ENCODE peak calls at places on chromosomes 13 and 19, in eight cellular contexts. One of them, this sample, is unnamed.

GRCh38 chr13:50291611-50292010 is 276.4 kb downstream of the KCNRG start:
- DNase-seq in stimulated activated CD4-positive, alpha-beta T cell treated with anti-CD3 and anti-CD28 coated beads, TNF-alpha, amount 100 ng/mL, for 4 hours: no peak
- DNase-seq in neural crest cell: no peak
- DNase-seq in amygdala: no peak
- DNase-seq in osteoblast: peak; percentile 6
- DNase-seq in neuronal stem cell: no peak
- DNase-seq in H9: no peak
- DNase-seq in T-helper 2 cell: no peak
- DNase-seq in this sample: no peak

GRCh38 chr19:4257025-4257424 is 10.1 kb downstream of the YJU2 start:
- DNase-seq in stimulated activated CD4-positive, alpha-beta T cell treated with anti-CD3 and anti-CD28 coated beads, TNF-alpha, amount 100 ng/mL, for 4 hours: no peak
- DNase-seq in neural crest cell: no peak
- DNase-seq in amygdala: no peak
- DNase-seq in osteoblast: peak; percentile 67
- DNase-seq in neuronal stem cell: no peak
- DNase-seq in H9: no peak
- DNase-seq in T-helper 2 cell: no peak
- DNase-seq in this sample: no peak

GRCh38 chr13:36339600-36340155 is 6.5 kb downstream of the SPART start:
- DNase-seq in stimulated activated CD4-positive, alpha-beta T cell treated with anti-CD3 and anti-CD28 coated beads, TNF-alpha, amount 100 ng/mL, for 4 hours: no peak
- DNase-seq in neural crest cell: no peak
- DNase-seq in amygdala: no peak
- DNase-seq in osteoblast: no peak
- DNase-seq in neuronal stem cell: no peak
- DNase-seq in H9: no peak
- DNase-seq in T-helper 2 cell: no peak
- DNase-seq in this sample: no peak

GRCh38 chr13:43153436-43154082 is 130.2 kb downstream of the DNAJC15 start:
- DNase-seq in stimulated activated CD4-positive, alpha-beta T cell treated with anti-CD3 and anti-CD28 coated beads, TNF-alpha, amount 100 ng/mL, for 4 hours: no peak
- DNase-seq in neural crest cell: no peak
- DNase-seq in amygdala: no peak
- DNase-seq in osteoblast: no peak
- DNase-seq in neuronal stem cell: no peak
- DNase-seq in H9: no peak
- DNase-seq in T-helper 2 cell: no peak
- DNase-seq in this sample: no peak

GRCh38 chr13:31207630-31208549 is 8.1 kb downstream of the B3GLCT start:
- DNase-seq in stimulated activated CD4-positive, alpha-beta T cell treated with anti-CD3 and anti-CD28 coated beads, TNF-alpha, amount 100 ng/mL, for 4 hours: no peak
- DNase-seq in neural crest cell: no peak
- DNase-seq in amygdala: no peak
- DNase-seq in osteoblast: peak; percentile 71
- DNase-seq in neuronal stem cell: no peak
- DNase-seq in H9: no peak
- DNase-seq in T-helper 2 cell: no peak
- DNase-seq in this sample: no peak

GRCh38 chr19:46746281-46746965 is at the start of gene STRN4:
- DNase-seq in stimulated activated CD4-positive, alpha-beta T cell treated with anti-CD3 and anti-CD28 coated beads, TNF-alpha, amount 100 ng/mL, for 4 hours: peak; percentile 40
- DNase-seq in neural crest cell: peak; percentile 33
- DNase-seq in amygdala: no peak
- DNase-seq in osteoblast: peak; percentile 99
- DNase-seq in neuronal stem cell: peak; percentile 47
- DNase-seq in H9: no peak
- DNase-seq in T-helper 2 cell: peak; percentile 43
- DNase-seq in this sample: peak; percentile 94

GRCh38 chr19:28406237-28406596 is 806.7 kb downstream of the UQCRFS1 start:
- DNase-seq in stimulated activated CD4-positive, alpha-beta T cell treated with anti-CD3 and anti-CD28 coated beads, TNF-alpha, amount 100 ng/mL, for 4 hours: no peak
- DNase-seq in neural crest cell: no peak
- DNase-seq in amygdala: no peak
- DNase-seq in osteoblast: no peak
- DNase-seq in neuronal stem cell: no peak
- DNase-seq in H9: no peak
- DNase-seq in T-helper 2 cell: no peak
- DNase-seq in this sample: no peak

GRCh38 chr13:46170268-46170667 is 11.7 kb downstream of the LCP1 start:
- DNase-seq in stimulated activated CD4-positive, alpha-beta T cell treated with anti-CD3 and anti-CD28 coated beads, TNF-alpha, amount 100 ng/mL, for 4 hours: no peak
- DNase-seq in neural crest cell: no peak
- DNase-seq in amygdala: no peak
- DNase-seq in osteoblast: no peak
- DNase-seq in neuronal stem cell: no peak
- DNase-seq in H9: peak; percentile 35
- DNase-seq in T-helper 2 cell: no peak
- DNase-seq in this sample: no peak

GRCh38 chr19:5090780-5091575 is 122.1 kb downstream of the KDM4B start:
- DNase-seq in stimulated activated CD4-positive, alpha-beta T cell treated with anti-CD3 and anti-CD28 coated beads, TNF-alpha, amount 100 ng/mL, for 4 hours: no peak
- DNase-seq in neural crest cell: no peak
- DNase-seq in amygdala: no peak
- DNase-seq in osteoblast: peak; percentile 97
- DNase-seq in neuronal stem cell: peak; percentile 24
- DNase-seq in H9: no peak
- DNase-seq in T-helper 2 cell: no peak
- DNase-seq in this sample: no peak

GRCh38 chr13:78979349-78979748 is 320.4 kb upstream of the OBI1 start:
- DNase-seq in stimulated activated CD4-positive, alpha-beta T cell treated with anti-CD3 and anti-CD28 coated beads, TNF-alpha, amount 100 ng/mL, for 4 hours: no peak
- DNase-seq in neural crest cell: no peak
- DNase-seq in amygdala: no peak
- DNase-seq in osteoblast: no peak
- DNase-seq in neuronal stem cell: no peak
- DNase-seq in H9: no peak
- DNase-seq in T-helper 2 cell: no peak
- DNase-seq in this sample: no peak

GRCh38 chr13:28792992-28793391 is 27.1 kb upstream of the MTUS2 start:
- DNase-seq in stimulated activated CD4-positive, alpha-beta T cell treated with anti-CD3 and anti-CD28 coated beads, TNF-alpha, amount 100 ng/mL, for 4 hours: no peak
- DNase-seq in neural crest cell: no peak
- DNase-seq in amygdala: no peak
- DNase-seq in osteoblast: peak; percentile 81
- DNase-seq in neuronal stem cell: no peak
- DNase-seq in H9: no peak
- DNase-seq in T-helper 2 cell: no peak
- DNase-seq in this sample: no peak

GRCh38 chr13:73608731-73609485 is 525.3 kb downstream of the KLF12 start:
- DNase-seq in stimulated activated CD4-positive, alpha-beta T cell treated with anti-CD3 and anti-CD28 coated beads, TNF-alpha, amount 100 ng/mL, for 4 hours: no peak
- DNase-seq in neural crest cell: no peak
- DNase-seq in amygdala: no peak
- DNase-seq in osteoblast: no peak
- DNase-seq in neuronal stem cell: no peak
- DNase-seq in H9: no peak
- DNase-seq in T-helper 2 cell: no peak
- DNase-seq in this sample: no peak

GRCh38 chr13:99658266-99658991 is 157.2 kb downstream of the TM9SF2 start:
- DNase-seq in stimulated activated CD4-positive, alpha-beta T cell treated with anti-CD3 and anti-CD28 coated beads, TNF-alpha, amount 100 ng/mL, for 4 hours: peak; percentile 11
- DNase-seq in neural crest cell: peak; percentile 54
- DNase-seq in amygdala: peak; percentile 15
- DNase-seq in osteoblast: no peak
- DNase-seq in neuronal stem cell: peak; percentile 65
- DNase-seq in H9: peak; percentile 81
- DNase-seq in T-helper 2 cell: peak; percentile 21
- DNase-seq in this sample: no peak

GRCh38 chr19:51207747-51208146 is 17.1 kb upstream of the CD33 start:
- DNase-seq in stimulated activated CD4-positive, alpha-beta T cell treated with anti-CD3 and anti-CD28 coated beads, TNF-alpha, amount 100 ng/mL, for 4 hours: no peak
- DNase-seq in neural crest cell: no peak
- DNase-seq in amygdala: no peak
- DNase-seq in osteoblast: no peak
- DNase-seq in neuronal stem cell: no peak
- DNase-seq in H9: no peak
- DNase-seq in T-helper 2 cell: no peak
- DNase-seq in this sample: no peak

GRCh38 chr13:99436686-99437416 is 64.4 kb upstream of the TM9SF2 start:
- DNase-seq in stimulated activated CD4-positive, alpha-beta T cell treated with anti-CD3 and anti-CD28 coated beads, TNF-alpha, amount 100 ng/mL, for 4 hours: peak; percentile 86
- DNase-seq in neural crest cell: peak; percentile 94
- DNase-seq in amygdala: peak; percentile 43
- DNase-seq in osteoblast: peak; percentile 91
- DNase-seq in neuronal stem cell: peak; percentile 79
- DNase-seq in H9: peak; percentile 85
- DNase-seq in T-helper 2 cell: peak; percentile 83
- DNase-seq in this sample: no peak

GRCh38 chr13:40315416-40316064 is 350.9 kb downstream of the FOXO1 start:
- DNase-seq in stimulated activated CD4-positive, alpha-beta T cell treated with anti-CD3 and anti-CD28 coated beads, TNF-alpha, amount 100 ng/mL, for 4 hours: peak; percentile 30
- DNase-seq in neural crest cell: no peak
- DNase-seq in amygdala: no peak
- DNase-seq in osteoblast: peak; percentile 79
- DNase-seq in neuronal stem cell: no peak
- DNase-seq in H9: no peak
- DNase-seq in T-helper 2 cell: no peak
- DNase-seq in this sample: no peak

GRCh38 chr19:4454952-4455738 is 2.4 kb downstream of the UBXN6 start:
- DNase-seq in stimulated activated CD4-positive, alpha-beta T cell treated with anti-CD3 and anti-CD28 coated beads, TNF-alpha, amount 100 ng/mL, for 4 hours: no peak
- DNase-seq in neural crest cell: no peak
- DNase-seq in amygdala: no peak
- DNase-seq in osteoblast: peak; percentile 96
- DNase-seq in neuronal stem cell: no peak
- DNase-seq in H9: no peak
- DNase-seq in T-helper 2 cell: no peak
- DNase-seq in this sample: no peak

GRCh38 chr13:42412812-42413795 is 141.2 kb downstream of the AKAP11 start:
- DNase-seq in stimulated activated CD4-positive, alpha-beta T cell treated with anti-CD3 and anti-CD28 coated beads, TNF-alpha, amount 100 ng/mL, for 4 hours: no peak
- DNase-seq in neural crest cell: no peak
- DNase-seq in amygdala: no peak
- DNase-seq in osteoblast: no peak
- DNase-seq in neuronal stem cell: no peak
- DNase-seq in H9: no peak
- DNase-seq in T-helper 2 cell: no peak
- DNase-seq in this sample: no peak

GRCh38 chr19:49400034-49400433 is 12.0 kb downstream of the KASH5 start:
- DNase-seq in stimulated activated CD4-positive, alpha-beta T cell treated with anti-CD3 and anti-CD28 coated beads, TNF-alpha, amount 100 ng/mL, for 4 hours: no peak
- DNase-seq in neural crest cell: no peak
- DNase-seq in amygdala: no peak
- DNase-seq in osteoblast: no peak
- DNase-seq in neuronal stem cell: no peak
- DNase-seq in H9: no peak
- DNase-seq in T-helper 2 cell: no peak
- DNase-seq in this sample: no peak

GRCh38 chr13:26508885-26509284 is 48.6 kb upstream of the WASF3 start:
- DNase-seq in stimulated activated CD4-positive, alpha-beta T cell treated with anti-CD3 and anti-CD28 coated beads, TNF-alpha, amount 100 ng/mL, for 4 hours: no peak
- DNase-seq in neural crest cell: no peak
- DNase-seq in amygdala: no peak
- DNase-seq in osteoblast: peak; percentile 72
- DNase-seq in neuronal stem cell: no peak
- DNase-seq in H9: no peak
- DNase-seq in T-helper 2 cell: no peak
- DNase-seq in this sample: no peak

GRCh38 chr13:25478186-25478585 is 106.4 kb downstream of the ATP8A2 start:
- DNase-seq in stimulated activated CD4-positive, alpha-beta T cell treated with anti-CD3 and anti-CD28 coated beads, TNF-alpha, amount 100 ng/mL, for 4 hours: no peak
- DNase-seq in neural crest cell: no peak
- DNase-seq in amygdala: no peak
- DNase-seq in osteoblast: peak; percentile 63
- DNase-seq in neuronal stem cell: no peak
- DNase-seq in H9: no peak
- DNase-seq in T-helper 2 cell: no peak
- DNase-seq in this sample: no peak

GRCh38 chr19:14149509-14149994 is 13.2 kb upstream of the ASF1B start:
- DNase-seq in stimulated activated CD4-positive, alpha-beta T cell treated with anti-CD3 and anti-CD28 coated beads, TNF-alpha, amount 100 ng/mL, for 4 hours: no peak
- DNase-seq in neural crest cell: no peak
- DNase-seq in amygdala: no peak
- DNase-seq in osteoblast: peak; percentile 93
- DNase-seq in neuronal stem cell: no peak
- DNase-seq in H9: no peak
- DNase-seq in T-helper 2 cell: no peak
- DNase-seq in this sample: peak; percentile 68

GRCh38 chr13:87887459-87888123 is 216.4 kb downstream of the SLITRK5 start:
- DNase-seq in stimulated activated CD4-positive, alpha-beta T cell treated with anti-CD3 and anti-CD28 coated beads, TNF-alpha, amount 100 ng/mL, for 4 hours: no peak
- DNase-seq in neural crest cell: no peak
- DNase-seq in amygdala: no peak
- DNase-seq in osteoblast: no peak
- DNase-seq in neuronal stem cell: no peak
- DNase-seq in H9: no peak
- DNase-seq in T-helper 2 cell: no peak
- DNase-seq in this sample: no peak

GRCh38 chr13:113489549-113490495 is 689 bp downstream of the DCUN1D2 start:
- DNase-seq in stimulated activated CD4-positive, alpha-beta T cell treated with anti-CD3 and anti-CD28 coated beads, TNF-alpha, amount 100 ng/mL, for 4 hours: no peak
- DNase-seq in neural crest cell: peak; percentile 28
- DNase-seq in amygdala: no peak
- DNase-seq in osteoblast: peak; percentile 91
- DNase-seq in neuronal stem cell: peak; percentile 17
- DNase-seq in H9: no peak
- DNase-seq in T-helper 2 cell: no peak
- DNase-seq in this sample: peak; percentile 42

GRCh38 chr13:73481877-73482445 is 423.2 kb downstream of the KLF5 start:
- DNase-seq in stimulated activated CD4-positive, alpha-beta T cell treated with anti-CD3 and anti-CD28 coated beads, TNF-alpha, amount 100 ng/mL, for 4 hours: no peak
- DNase-seq in neural crest cell: no peak
- DNase-seq in amygdala: no peak
- DNase-seq in osteoblast: peak; percentile 49
- DNase-seq in neuronal stem cell: no peak
- DNase-seq in H9: no peak
- DNase-seq in T-helper 2 cell: no peak
- DNase-seq in this sample: no peak

GRCh38 chr13:60433505-60433904 is 36.5 kb downstream of the TDRD3 start:
- DNase-seq in stimulated activated CD4-positive, alpha-beta T cell treated with anti-CD3 and anti-CD28 coated beads, TNF-alpha, amount 100 ng/mL, for 4 hours: no peak
- DNase-seq in neural crest cell: no peak
- DNase-seq in amygdala: no peak
- DNase-seq in osteoblast: no peak
- DNase-seq in neuronal stem cell: no peak
- DNase-seq in H9: no peak
- DNase-seq in T-helper 2 cell: no peak
- DNase-seq in this sample: no peak